ENCODE peak calls at places on chromosomes 5 and 9, in ten cellular contexts. B is GM23248; L is A172; M is B cell; I is GM04503; Z is heart left ventricle; T is endodermal cell; J is activated CD4-positive, alpha-beta T cell treated with anti-CD3 and anti-CD28 coated beads, Interleukin-2, amount 50 U/mL, for 24 hours; F is Panc1; K is epithelial cell of esophagus. X is an unnamed sample.

GRCh38 chr9:115672477-115673316 is 480.9 kb upstream of the PAPPA start:
- DNase-seq in B (peak), L (peak), M (no peak), I (peak), Z (no peak), T (peak), J (no peak), F (peak), K (peak), X (peak)

GRCh38 chr9:118553465-118553864 is 815.8 kb downstream of the BRINP1 start:
- DNase-seq in B (no peak), L (no peak), M (no peak), I (no peak), Z (no peak), T (no peak), J (no peak), F (no peak), K (no peak), X (no peak)

GRCh38 chr9:124969401-124969800 is 28.5 kb upstream of the GOLGA1 start:
- DNase-seq in B (no peak), L (no peak), M (no peak), I (no peak), Z (no peak), T (no peak), J (no peak), F (no peak), K (no peak), X (no peak)

GRCh38 chr9:12538842-12539584 is 154.2 kb upstream of the TYRP1 start:
- DNase-seq in B (no peak), L (no peak), M (no peak), I (no peak), Z (no peak), T (peak), J (no peak), F (no peak), K (no peak), X (no peak)

GRCh38 chr5:135662683-135663082 is 83.9 kb upstream of the CXCL14 start:
- DNase-seq in B (no peak), L (no peak), M (no peak), I (no peak), Z (no peak), T (peak), J (no peak), F (no peak), K (no peak), X (no peak)

GRCh38 chr5:177432143-177432904 is 5.8 kb downstream of the GRK6 start:
- DNase-seq in B (no peak), L (no peak), M (no peak), I (no peak), Z (peak), T (no peak), J (no peak), F (no peak), K (no peak), X (no peak)

GRCh38 chr5:160305319-160305718 is 7.0 kb downstream of the CCNJL start:
- DNase-seq in B (no peak), L (no peak), M (no peak), I (no peak), Z (no peak), T (no peak), J (no peak), F (no peak), K (no peak), X (no peak)

GRCh38 chr9:27184556-27185351 is 75.7 kb downstream of the TEK start:
- DNase-seq in B (peak), L (peak), M (no peak), I (no peak), Z (no peak), T (no peak), J (no peak), F (no peak), K (peak), X (no peak)